ENCODE peak calls at places on chromosomes 13 and 19, in nine cellular contexts. C, A, Y, K, O, N, G, I and H are unnamed samples.

GRCh38 chr19:43582495-43582894 is 6.9 kb downstream of the PINLYP start:
- DNase-seq in C (no peak), A (no peak), Y (no peak), K (no peak), O (no peak), N (no peak), G (no peak), I (no peak), H (no peak)

GRCh38 chr13:77994166-77994565 is 75.5 kb upstream of the EDNRB start:
- DNase-seq in C (no peak), A (no peak), Y (no peak), K (no peak), O (peak; percentile 51), N (no peak), G (no peak), I (no peak), H (no peak)

GRCh38 chr13:114314074-114314912 is at the start of gene CHAMP1:
- DNase-seq in C (peak; percentile 95), A (peak; percentile 92), Y (no peak), K (peak; percentile 97), O (peak; percentile 96), N (peak; percentile 90), G (peak; percentile 85), I (peak; percentile 96), H (peak; percentile 98)

GRCh38 chr13:39510296-39510695 is 92.7 kb downstream of the LHFPL6 start:
- DNase-seq in C (no peak), A (no peak), Y (no peak), K (no peak), O (no peak), N (no peak), G (no peak), I (no peak), H (no peak)

GRCh38 chr13:39890537-39890936 is 235.1 kb downstream of the COG6 start:
- DNase-seq in C (no peak), A (no peak), Y (no peak), K (no peak), O (no peak), N (no peak), G (no peak), I (no peak), H (no peak)

GRCh38 chr13:23440821-23441608 is 7.5 kb upstream of the SACS start:
- DNase-seq in C (no peak), A (no peak), Y (no peak), K (no peak), O (no peak), N (no peak), G (no peak), I (no peak), H (peak; percentile 85)

GRCh38 chr13:45055198-45055901 is 65.0 kb upstream of the GTF2F2 start:
- DNase-seq in C (no peak), A (no peak), Y (no peak), K (no peak), O (no peak), N (no peak), G (no peak), I (peak; percentile 35), H (no peak)

GRCh38 chr13:47934371-47934770 is 66.7 kb downstream of the SUCLA2 start:
- DNase-seq in C (no peak), A (no peak), Y (no peak), K (no peak), O (no peak), N (no peak), G (no peak), I (no peak), H (no peak)

GRCh38 chr19:38701455-38702063 is 42.7 kb downstream of the CAPN12 start:
- DNase-seq in C (no peak), A (no peak), Y (no peak), K (peak; percentile 83), O (no peak), N (peak; percentile 93), G (no peak), I (peak; percentile 57), H (no peak)

GRCh38 chr13:50149932-50150331 is 134.7 kb downstream of the KCNRG start:
- DNase-seq in C (peak; percentile 70), A (no peak), Y (no peak), K (peak; percentile 63), O (peak; percentile 15), N (no peak), G (no peak), I (no peak), H (no peak)

GRCh38 chr19:48795055-48795854 is 15.6 kb downstream of the BCAT2 start:
- DNase-seq in C (peak; percentile 91), A (peak; percentile 88), Y (no peak), K (peak; percentile 94), O (peak; percentile 94), N (peak; percentile 79), G (peak; percentile 68), I (peak; percentile 92), H (peak; percentile 95)

GRCh38 chr19:48795855-48796142 is 15.0 kb downstream of the BCAT2 start:
- DNase-seq in C (no peak), A (no peak), Y (no peak), K (no peak), O (no peak), N (no peak), G (no peak), I (peak; percentile 85), H (peak; percentile 63)

GRCh38 chr19:48794291-48794690 is 16.5 kb downstream of the BCAT2 start:
- DNase-seq in C (no peak), A (no peak), Y (no peak), K (no peak), O (no peak), N (no peak), G (no peak), I (no peak), H (no peak)

GRCh38 chr19:48797103-48797502 is 13.7 kb downstream of the BCAT2 start:
- DNase-seq in C (no peak), A (no peak), Y (no peak), K (no peak), O (no peak), N (no peak), G (no peak), I (no peak), H (no peak)

GRCh38 chr19:48796468-48797083 is 14.3 kb downstream of the BCAT2 start:
- DNase-seq in C (no peak), A (no peak), Y (no peak), K (no peak), O (no peak), N (no peak), G (no peak), I (no peak), H (no peak)
- H3K27ac ChIP-seq in C (peak overlapping the region; percentile 81), A (peak overlapping the region; percentile 91), Y (peak overlapping the region; percentile 96), K (no peak overlapping the region), O (peak overlapping the region; percentile 66), N (no peak overlapping the region), G (no peak overlapping the region), I (peak overlapping the region; percentile 82), H (peak overlapping the region; percentile 84)

DNA sequence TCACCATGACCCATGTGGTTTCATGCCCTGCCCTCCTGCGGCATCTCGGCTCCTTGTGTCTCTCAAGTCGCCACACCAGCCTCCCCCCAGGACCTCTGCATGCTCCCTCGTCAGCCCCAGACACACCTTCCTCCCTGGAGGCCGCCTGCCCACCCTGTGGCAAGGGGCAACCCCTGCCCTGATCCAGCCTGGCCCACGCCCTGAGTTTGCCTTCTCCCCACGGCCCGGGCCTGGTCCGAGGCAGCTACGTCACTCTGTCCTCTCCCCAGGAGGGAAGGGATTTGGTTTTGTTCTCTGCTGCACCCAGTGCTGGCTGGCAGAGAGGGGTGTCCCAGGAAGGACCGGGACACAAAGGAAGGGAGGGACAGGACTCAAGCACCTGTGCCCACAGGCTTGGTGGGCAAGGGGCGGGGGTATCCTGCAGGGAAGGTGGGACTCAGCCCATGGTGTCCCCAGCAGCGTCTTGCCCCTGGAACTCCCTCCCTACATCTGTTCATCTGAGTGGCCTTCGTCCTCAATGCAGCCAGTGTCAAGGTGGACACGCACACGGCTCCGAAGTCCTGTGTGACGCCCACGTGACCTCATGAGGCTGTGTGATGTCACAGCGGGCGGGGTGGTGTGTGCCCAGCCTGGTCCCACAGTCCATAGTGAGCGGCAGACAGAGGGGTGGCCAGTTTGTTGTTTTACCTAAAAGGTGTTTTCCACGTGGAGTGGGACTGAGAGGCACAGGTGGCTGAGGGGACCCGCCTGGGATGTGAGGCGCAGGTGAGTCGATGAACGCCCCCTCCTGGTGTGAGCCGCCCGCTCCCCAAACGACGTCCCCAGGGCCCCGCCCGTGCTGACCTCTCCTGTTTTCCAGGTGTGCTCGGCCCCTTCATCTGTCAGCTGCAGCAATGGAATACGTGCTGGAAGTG is at the start of gene TEX29:
- DNase-seq in C (no peak), A (no peak), Y (no peak), K (no peak), O (no peak), N (no peak), G (no peak), I (no peak), H (no peak)
- TF ChIP-seq CTCF in C (no peak), A (no peak), Y (no peak), K (no peak), O (no peak), N (no peak), G (no peak), I (no peak), H (no peak)

GRCh38 chr19:18605546-18606280 is 886 bp downstream of the CRLF1 start:
- DNase-seq in C (no peak), A (no peak), Y (no peak), K (no peak), O (no peak), N (no peak), G (no peak), I (no peak), H (no peak)

GRCh38 chr19:18605196-18605545 is 1.4 kb downstream of the CRLF1 start:
- DNase-seq in C (no peak), A (no peak), Y (no peak), K (no peak), O (no peak), N (no peak), G (no peak), I (no peak), H (no peak)

GRCh38 chr19:18603255-18603957 is 3.2 kb downstream of the CRLF1 start:
- DNase-seq in C (no peak), A (no peak), Y (no peak), K (no peak), O (no peak), N (no peak), G (no peak), I (no peak), H (no peak)

GRCh38 chr19:18603958-18604819 is 2.4 kb downstream of the CRLF1 start:
- DNase-seq in C (no peak), A (no peak), Y (no peak), K (no peak), O (no peak), N (no peak), G (no peak), I (no peak), H (no peak)

DNA sequence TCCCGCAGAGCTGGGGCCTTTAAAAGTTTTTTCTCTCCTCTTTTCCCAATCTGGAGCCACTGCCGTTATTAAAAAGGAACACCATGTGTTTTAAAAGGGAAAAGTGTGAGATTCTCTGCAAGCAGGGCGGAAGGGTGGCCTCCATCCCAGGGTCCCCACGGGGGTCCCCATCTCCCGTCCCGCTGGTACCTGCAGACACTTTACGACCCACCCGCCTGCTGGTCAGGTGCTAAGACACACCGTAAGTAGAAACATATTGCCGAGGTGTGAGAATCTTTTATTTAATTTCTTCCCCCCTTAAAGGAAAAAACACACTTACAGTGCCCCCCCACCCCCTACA is 1.8 kb downstream of the CRLF1 start:
- DNase-seq in C (no peak), A (no peak), Y (no peak), K (no peak), O (no peak), N (no peak), G (no peak), I (no peak), H (no peak)
- H3K4me3 ChIP-seq in C (no peak overlapping the region), A (peak overlapping the region; percentile 51), Y (no peak overlapping the region), K (no peak overlapping the region), O (no peak overlapping the region), N (peak overlapping the region; percentile 67), G (no peak overlapping the region), I (no peak overlapping the region), H (no peak overlapping the region)

GRCh38 chr19:1112254-1113208 is 8.7 kb downstream of the GPX4 start:
- DNase-seq in C (peak; percentile 51), A (peak; percentile 86), Y (no peak), K (no peak), O (peak; percentile 31), N (no peak), G (no peak), I (peak; percentile 82), H (peak; percentile 68)
- H3K27ac ChIP-seq in C (peak overlapping the region; percentile 53), A (peak overlapping the region; percentile 92), Y (peak overlapping the region; percentile 84), K (no peak overlapping the region), O (peak overlapping the region; percentile 80), N (peak overlapping the region; percentile 40), G (no peak overlapping the region), I (peak overlapping the region; percentile 77), H (peak overlapping the region; percentile 63)